ENCODE peak calls at places on chromosome 1, in four cellular contexts. One of them, this sample, is unnamed.

GRCh38 chr1:53473463-53473862 is 14.3 kb downstream of the DMRTB1 start:
- DNase-seq in A549: no peak
- DNase-seq in K562: no peak
- DNase-seq in IMR-90: peak; percentile 30
- DNase-seq in this sample: no peak

GRCh38 chr1:116558140-116558549 is 12.7 kb downstream of the CD58 start:
- DNase-seq in A549: no peak
- DNase-seq in K562: no peak
- DNase-seq in IMR-90: no peak
- DNase-seq in this sample: no peak

GRCh38 chr1:38817958-38818705 is 41.4 kb downstream of the RRAGC start:
- DNase-seq in A549: peak; percentile 36
- DNase-seq in K562: peak; percentile 83
- DNase-seq in IMR-90: no peak
- DNase-seq in this sample: peak; percentile 51

GRCh38 chr1:23114424-23115079 is 54.1 kb downstream of the LUZP1 start:
- DNase-seq in A549: no peak
- DNase-seq in K562: peak; percentile 34
- DNase-seq in IMR-90: peak; percentile 40
- DNase-seq in this sample: no peak

GRCh38 chr1:206600527-206600926 is 11.7 kb downstream of the EIF2D start:
- DNase-seq in A549: no peak
- DNase-seq in K562: no peak
- DNase-seq in IMR-90: no peak
- DNase-seq in this sample: no peak

GRCh38 chr1:150429805-150430204 is 57.4 kb upstream of the TARS2 start:
- DNase-seq in A549: peak; percentile 16
- DNase-seq in K562: peak; percentile 16
- DNase-seq in IMR-90: peak; percentile 7
- DNase-seq in this sample: no peak

GRCh38 chr1:147539122-147539575 is 2.2 kb upstream of the BCL9 start:
- DNase-seq in A549: peak; percentile 62
- DNase-seq in K562: peak; percentile 21
- DNase-seq in IMR-90: peak; percentile 98
- DNase-seq in this sample: no peak

GRCh38 chr1:227889047-227889862 is 58.5 kb downstream of the WNT9A start:
- DNase-seq in A549: no peak
- DNase-seq in K562: peak; percentile 90
- DNase-seq in IMR-90: no peak
- DNase-seq in this sample: peak; percentile 10

GRCh38 chr1:89022167-89022959 is at the start of gene GBP3:
- DNase-seq in A549: no peak
- DNase-seq in K562: no peak
- DNase-seq in IMR-90: peak; percentile 75
- DNase-seq in this sample: no peak

GRCh38 chr1:52520149-52520548 is 32.7 kb downstream of the TUT4 start:
- DNase-seq in A549: no peak
- DNase-seq in K562: no peak
- DNase-seq in IMR-90: peak; percentile 86
- DNase-seq in this sample: no peak

GRCh38 chr1:27130798-27131197 is 24.1 kb downstream of the SLC9A1 start:
- DNase-seq in A549: no peak
- DNase-seq in K562: no peak
- DNase-seq in IMR-90: no peak
- DNase-seq in this sample: no peak

GRCh38 chr1:84611796-84612195 is 37.6 kb upstream of the CTBS start:
- DNase-seq in A549: no peak
- DNase-seq in K562: no peak
- DNase-seq in IMR-90: peak; percentile 78
- DNase-seq in this sample: no peak

GRCh38 chr1:29924017-29924431 is 687.7 kb downstream of the PTPRU start:
- DNase-seq in A549: no peak
- DNase-seq in K562: no peak
- DNase-seq in IMR-90: no peak
- DNase-seq in this sample: no peak

GRCh38 chr1:232508161-232508661 is 121.7 kb downstream of the SIPA1L2 start:
- DNase-seq in A549: no peak
- DNase-seq in K562: no peak
- DNase-seq in IMR-90: no peak
- DNase-seq in this sample: no peak

GRCh38 chr1:222163895-222164294 is 384.0 kb downstream of the HHIPL2 start:
- DNase-seq in A549: no peak
- DNase-seq in K562: no peak
- DNase-seq in IMR-90: no peak
- DNase-seq in this sample: no peak

GRCh38 chr1:1337793-1338147 is 6.7 kb downstream of the TAS1R3 start:
- DNase-seq in A549: no peak
- DNase-seq in K562: peak; percentile 94
- DNase-seq in IMR-90: no peak
- DNase-seq in this sample: no peak

GRCh38 chr1:32767641-32768040 is 49.5 kb downstream of the YARS1 start:
- DNase-seq in A549: no peak
- DNase-seq in K562: no peak
- DNase-seq in IMR-90: peak; percentile 31
- DNase-seq in this sample: no peak

GRCh38 chr1:23524716-23525401 is 6.2 kb downstream of the E2F2 start:
- DNase-seq in A549: no peak
- DNase-seq in K562: no peak
- DNase-seq in IMR-90: no peak
- DNase-seq in this sample: no peak

GRCh38 chr1:207495816-207496792 is at the start of gene CR1:
- DNase-seq in A549: no peak
- DNase-seq in K562: peak; percentile 42
- DNase-seq in IMR-90: no peak
- DNase-seq in this sample: peak; percentile 23

GRCh38 chr1:81690881-81691453 is 109.8 kb upstream of the ADGRL2 start:
- DNase-seq in A549: no peak
- DNase-seq in K562: no peak
- DNase-seq in IMR-90: no peak
- DNase-seq in this sample: no peak

GRCh38 chr1:29310616-29311180 is 74.4 kb downstream of the PTPRU start:
- DNase-seq in A549: no peak
- DNase-seq in K562: no peak
- DNase-seq in IMR-90: no peak
- DNase-seq in this sample: no peak

GRCh38 chr1:182193908-182194550 is 132.5 kb upstream of the ZNF648 start:
- DNase-seq in A549: no peak
- DNase-seq in K562: no peak
- DNase-seq in IMR-90: peak; percentile 31
- DNase-seq in this sample: no peak

GRCh38 chr1:245441699-245442098 is 286.9 kb downstream of the KIF26B start:
- DNase-seq in A549: no peak
- DNase-seq in K562: no peak
- DNase-seq in IMR-90: no peak
- DNase-seq in this sample: no peak

GRCh38 chr1:246004281-246004680 is 502.8 kb downstream of the SMYD3 start:
- DNase-seq in A549: no peak
- DNase-seq in K562: no peak
- DNase-seq in IMR-90: no peak
- DNase-seq in this sample: no peak

GRCh38 chr1:92653605-92654381 is 131.1 kb downstream of the EVI5 start:
- DNase-seq in A549: no peak
- DNase-seq in K562: peak; percentile 37
- DNase-seq in IMR-90: no peak
- DNase-seq in this sample: no peak

GRCh38 chr1:23178931-23179330 is 10.3 kb upstream of the LUZP1 start:
- DNase-seq in A549: no peak
- DNase-seq in K562: peak; percentile 41
- DNase-seq in IMR-90: peak; percentile 38
- DNase-seq in this sample: no peak

GRCh38 chr1:56634981-56635380 is 10.1 kb upstream of the PRKAA2 start:
- DNase-seq in A549: no peak
- DNase-seq in K562: no peak
- DNase-seq in IMR-90: no peak
- DNase-seq in this sample: no peak

GRCh38 chr1:217393901-217394300 is 237.0 kb downstream of the GPATCH2 start:
- DNase-seq in A549: no peak
- DNase-seq in K562: no peak
- DNase-seq in IMR-90: no peak
- DNase-seq in this sample: no peak

GRCh38 chr1:53888716-53889115 is 881 bp downstream of the YIPF1 start:
- DNase-seq in A549: no peak
- DNase-seq in K562: no peak
- DNase-seq in IMR-90: no peak
- DNase-seq in this sample: no peak

GRCh38 chr1:91402023-91402422 is 2.6 kb downstream of the HFM1 start:
- DNase-seq in A549: peak; percentile 26
- DNase-seq in K562: peak; percentile 20
- DNase-seq in IMR-90: peak; percentile 20
- DNase-seq in this sample: no peak

GRCh38 chr1:41022424-41022823 is 899 bp upstream of the SLFNL1 start:
- DNase-seq in A549: no peak
- DNase-seq in K562: no peak
- DNase-seq in IMR-90: no peak
- DNase-seq in this sample: no peak

GRCh38 chr1:43273708-43274107 is 3.9 kb downstream of the TMEM125 start:
- DNase-seq in A549: no peak
- DNase-seq in K562: no peak
- DNase-seq in IMR-90: no peak
- DNase-seq in this sample: no peak

GRCh38 chr1:116372186-116372585 is 858 bp upstream of the ATP1A1 start:
- DNase-seq in A549: no peak
- DNase-seq in K562: no peak
- DNase-seq in IMR-90: no peak
- DNase-seq in this sample: no peak

GRCh38 chr1:222247081-222247480 is 300.8 kb downstream of the HHIPL2 start:
- DNase-seq in A549: no peak
- DNase-seq in K562: no peak
- DNase-seq in IMR-90: no peak
- DNase-seq in this sample: no peak

GRCh38 chr1:9058465-9058864 is 11.0 kb downstream of the SLC2A5 start:
- DNase-seq in A549: no peak
- DNase-seq in K562: no peak
- DNase-seq in IMR-90: peak; percentile 34
- DNase-seq in this sample: no peak

GRCh38 chr1:84687703-84688460 is 2.4 kb downstream of the SSX2IP start:
- DNase-seq in A549: no peak
- DNase-seq in K562: no peak
- DNase-seq in IMR-90: peak; percentile 66
- DNase-seq in this sample: no peak

GRCh38 chr1:50661626-50662025 is 238.4 kb upstream of the DMRTA2 start:
- DNase-seq in A549: no peak
- DNase-seq in K562: no peak
- DNase-seq in IMR-90: peak; percentile 73
- DNase-seq in this sample: no peak

GRCh38 chr1:234755449-234755863 is 145.5 kb upstream of the IRF2BP2 start:
- DNase-seq in A549: no peak
- DNase-seq in K562: no peak
- DNase-seq in IMR-90: peak; percentile 95
- DNase-seq in this sample: peak; percentile 88

GRCh38 chr1:214452152-214452806 is 99.1 kb downstream of the PTPN14 start:
- DNase-seq in A549: no peak
- DNase-seq in K562: no peak
- DNase-seq in IMR-90: no peak
- DNase-seq in this sample: no peak

GRCh38 chr1:102550729-102551384 is 554.1 kb upstream of the OLFM3 start:
- DNase-seq in A549: no peak
- DNase-seq in K562: no peak
- DNase-seq in IMR-90: peak; percentile 9
- DNase-seq in this sample: peak; percentile 67
- TF ChIP-seq CTCF in A549: no peak
- TF ChIP-seq CTCF in K562: no peak
- TF ChIP-seq CTCF in IMR-90: peak; percentile 44
- TF ChIP-seq CTCF in this sample: no peak

DNA sequence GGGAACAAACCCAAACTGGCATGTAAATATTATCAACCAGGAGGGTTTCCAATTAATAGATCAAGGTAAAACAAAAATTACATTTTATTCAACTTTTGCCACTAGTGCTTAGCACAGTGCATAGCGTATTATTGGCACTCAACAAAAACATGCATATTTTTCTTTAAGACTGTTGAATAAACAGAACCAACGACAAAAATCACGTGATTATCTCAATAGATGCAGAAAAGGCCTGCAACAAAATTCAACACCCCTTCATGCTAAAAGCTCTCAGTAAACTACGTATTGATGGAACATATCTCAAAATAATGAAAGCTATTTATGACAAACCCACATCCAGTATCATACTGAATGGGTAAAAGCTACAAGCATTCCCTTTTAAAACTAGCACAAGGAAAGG is 172.9 kb downstream of the PDE4B start:
- DNase-seq in A549: no peak
- DNase-seq in K562: no peak
- DNase-seq in IMR-90: no peak
- DNase-seq in this sample: no peak
- H3K27ac ChIP-seq in A549: peak overlapping the region; percentile 10
- H3K27ac ChIP-seq in K562: no peak overlapping the region
- H3K27ac ChIP-seq in IMR-90: no peak overlapping the region
- H3K27ac ChIP-seq in this sample: no peak overlapping the region

DNA sequence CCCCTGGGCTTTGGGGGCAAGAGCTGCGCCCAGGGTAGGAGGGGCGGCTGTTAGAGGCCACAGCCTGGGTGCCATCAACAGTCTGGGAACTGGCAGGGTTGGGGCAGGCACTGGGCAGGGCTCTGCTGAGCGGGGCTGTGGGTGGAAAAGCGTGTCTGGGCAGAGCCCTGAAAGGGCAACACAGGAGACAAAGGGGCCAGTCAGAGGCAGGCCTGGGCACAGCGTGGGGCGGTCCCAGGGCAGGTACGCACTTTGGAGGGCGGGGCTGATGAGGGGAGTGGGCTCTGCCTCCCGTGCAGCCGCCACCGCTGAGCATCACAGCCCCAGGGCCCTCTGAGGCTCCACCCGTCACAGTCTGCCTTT is 13.9 kb downstream of the CELSR2 start:
- DNase-seq in A549: no peak
- DNase-seq in K562: no peak
- DNase-seq in IMR-90: no peak
- DNase-seq in this sample: no peak
- TF ChIP-seq POLR2A in A549: no peak
- TF ChIP-seq POLR2A in K562: no peak
- TF ChIP-seq POLR2A in IMR-90: no peak
- TF ChIP-seq POLR2A in this sample: no peak

DNA sequence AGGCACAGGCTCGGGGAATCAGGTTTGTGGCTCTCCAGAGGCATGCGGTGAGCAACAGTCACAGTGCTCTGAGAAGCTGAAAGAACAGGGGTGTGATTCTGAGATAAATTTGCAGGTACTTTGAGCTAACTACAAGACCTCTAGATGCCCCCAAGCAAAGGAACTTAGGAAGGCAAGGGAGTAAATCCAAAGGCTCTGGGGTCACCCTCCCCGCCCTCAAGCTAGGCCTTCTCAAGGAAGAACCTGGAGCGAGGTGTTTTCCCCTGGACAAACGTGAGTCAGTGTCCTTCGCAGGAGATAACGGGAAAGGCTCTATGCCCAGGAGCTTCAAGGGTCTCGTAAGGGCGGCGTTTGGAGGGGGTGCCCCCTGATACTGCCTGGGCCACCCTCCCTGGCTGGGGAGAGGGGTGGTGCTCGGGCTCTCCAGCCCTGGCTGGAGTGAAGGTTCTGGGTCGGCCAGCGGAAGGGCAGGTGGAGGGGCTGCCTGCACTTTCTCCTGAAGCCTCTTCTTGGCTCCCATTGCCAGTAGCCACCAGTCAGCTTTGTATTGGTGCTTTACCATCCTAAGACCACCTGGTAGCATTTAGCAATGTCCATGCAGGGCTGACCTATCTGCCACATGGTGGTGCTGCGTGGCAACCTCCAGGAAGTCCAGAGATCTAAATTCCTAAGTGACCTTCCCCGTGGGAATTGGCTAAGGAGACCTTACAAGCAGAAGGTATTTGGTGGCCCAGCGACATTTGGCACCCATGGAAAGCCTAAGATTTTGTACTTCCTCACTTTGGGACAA is 44.0 kb downstream of the GPR161 start:
- DNase-seq in A549: no peak
- DNase-seq in K562: no peak
- DNase-seq in IMR-90: no peak
- DNase-seq in this sample: peak; percentile 48
- TF ChIP-seq CTCF in A549: peak; percentile 43
- TF ChIP-seq CTCF in K562: peak; percentile 43
- TF ChIP-seq CTCF in IMR-90: peak; percentile 30
- TF ChIP-seq CTCF in this sample: peak; percentile 19